ENCODE peak calls at places on chromosome 17, in ten cellular contexts. E is astrocyte of the hippocampus; G is dermis microvascular lymphatic vessel endothelial cell; M is NCI-H82; L is GM19239; N is activated CD4-positive, alpha-beta T cell treated with anti-CD3 and anti-CD28 coated beads for 48 hours; X is CD8-positive, alpha-beta T cell; T is GM12878; V is prostate gland; W is NCI-H1417 treated with DMSO at 0.1 percent for 48 hours. J is an unnamed sample.

GRCh38 chr17:7042507-7043194 is 1.2 kb downstream of the SLC16A11 start:
- DNase-seq in E (no peak), G (peak; percentile 35), M (no peak), L (no peak), N (peak; percentile 69), X (no peak), T (no peak), V (no peak), W (no peak), J (no peak)

GRCh38 chr17:32102172-32102571 is 40.1 kb upstream of the RHOT1 start:
- DNase-seq in E (no peak), G (no peak), M (no peak), L (no peak), N (no peak), X (no peak), T (no peak), V (no peak), W (no peak), J (no peak)

GRCh38 chr17:78490673-78491072 is 86.5 kb downstream of the DNAH17 start:
- DNase-seq in E (no peak), G (no peak), M (no peak), L (no peak), N (no peak), X (no peak), T (no peak), V (no peak), W (no peak), J (no peak)

GRCh38 chr17:71511266-71511995 is 609.4 kb upstream of the SOX9 start:
- DNase-seq in E (peak; percentile 42), G (no peak), M (peak; percentile 1), L (no peak), N (no peak), X (no peak), T (no peak), V (no peak), W (no peak), J (no peak)

GRCh38 chr17:55341432-55341831 is 76.7 kb downstream of the HLF start:
- DNase-seq in E (peak; percentile 74), G (no peak), M (no peak), L (no peak), N (peak; percentile 19), X (no peak), T (peak; percentile 27), V (no peak), W (no peak), J (peak; percentile 10)

GRCh38 chr17:5042152-5043022 is 7.2 kb upstream of the SLC52A1 start:
- DNase-seq in E (no peak), G (no peak), M (peak; percentile 25), L (no peak), N (peak; percentile 46), X (no peak), T (no peak), V (no peak), W (no peak), J (peak; percentile 18)

GRCh38 chr17:4566785-4567184 is 6.4 kb upstream of the GGT6 start:
- DNase-seq in E (peak; percentile 74), G (peak; percentile 53), M (peak; percentile 92), L (no peak), N (peak; percentile 64), X (no peak), T (no peak), V (peak; percentile 43), W (peak; percentile 20), J (peak; percentile 51)

GRCh38 chr17:31596382-31597323 is 205.2 kb downstream of the RAB11FIP4 start:
- DNase-seq in E (peak; percentile 97), G (peak; percentile 97), M (peak; percentile 46), L (peak; percentile 65), N (peak; percentile 44), X (no peak), T (peak; percentile 70), V (no peak), W (no peak), J (peak; percentile 95)

GRCh38 chr17:77392376-77393273 is 251.9 kb downstream of the SEC14L1 start:
- DNase-seq in E (no peak), G (peak; percentile 37), M (peak; percentile 36), L (no peak), N (no peak), X (no peak), T (no peak), V (no peak), W (no peak), J (no peak)

GRCh38 chr17:81859906-81860755 is at the start of gene P4HB:
- DNase-seq in E (peak; percentile 32), G (peak; percentile 41), M (no peak), L (no peak), N (no peak), X (no peak), T (no peak), V (no peak), W (no peak), J (no peak)

GRCh38 chr17:79803997-79804855 is 7.3 kb upstream of the CBX8 start:
- DNase-seq in E (no peak), G (no peak), M (peak; percentile 71), L (no peak), N (peak; percentile 88), X (no peak), T (peak; percentile 43), V (no peak), W (no peak), J (peak; percentile 20)

GRCh38 chr17:40110026-40110425 is 9.6 kb upstream of the NR1D1 start:
- DNase-seq in E (no peak), G (peak; percentile 53), M (no peak), L (no peak), N (no peak), X (no peak), T (no peak), V (no peak), W (no peak), J (no peak)

GRCh38 chr17:44912763-44913544 is 2.3 kb downstream of the GFAP start:
- DNase-seq in E (no peak), G (no peak), M (no peak), L (no peak), N (no peak), X (no peak), T (no peak), V (no peak), W (no peak), J (no peak)

GRCh38 chr17:78368348-78368747 is 8.5 kb upstream of the SOCS3 start:
- DNase-seq in E (no peak), G (no peak), M (no peak), L (no peak), N (no peak), X (no peak), T (no peak), V (no peak), W (no peak), J (no peak)

GRCh38 chr17:66752411-66752810 is 82.5 kb upstream of the CACNG5 start:
- DNase-seq in E (no peak), G (no peak), M (no peak), L (no peak), N (no peak), X (no peak), T (no peak), V (no peak), W (no peak), J (no peak)

GRCh38 chr17:74803971-74804370 is 27.8 kb upstream of the NAT9 start:
- DNase-seq in E (no peak), G (no peak), M (no peak), L (no peak), N (no peak), X (no peak), T (no peak), V (no peak), W (no peak), J (no peak)

GRCh38 chr17:42944211-42944610 is 20.0 kb downstream of the AARSD1 start:
- DNase-seq in E (no peak), G (peak; percentile 20), M (no peak), L (no peak), N (no peak), X (no peak), T (no peak), V (no peak), W (no peak), J (no peak)

GRCh38 chr17:76529224-76529642 is 8.3 kb downstream of the CYGB start:
- DNase-seq in E (peak; percentile 53), G (peak; percentile 40), M (no peak), L (no peak), N (no peak), X (no peak), T (no peak), V (peak; percentile 67), W (no peak), J (peak; percentile 62)

GRCh38 chr17:42312285-42313130 is 24.2 kb downstream of the STAT5A start:
- DNase-seq in E (peak; percentile 93), G (peak; percentile 80), M (peak; percentile 95), L (peak; percentile 76), N (peak; percentile 89), X (peak; percentile 45), T (no peak), V (peak; percentile 78), W (no peak), J (peak; percentile 55)

GRCh38 chr17:43418441-43419374 is 19.9 kb downstream of the ARL4D start:
- DNase-seq in E (peak; percentile 90), G (peak; percentile 28), M (peak; percentile 95), L (no peak), N (peak; percentile 34), X (no peak), T (no peak), V (peak; percentile 59), W (peak; percentile 94), J (peak; percentile 96)

GRCh38 chr17:31202968-31203367 is 94.1 kb downstream of the OMG start:
- DNase-seq in E (peak; percentile 26), G (no peak), M (no peak), L (no peak), N (no peak), X (no peak), T (no peak), V (no peak), W (no peak), J (no peak)

GRCh38 chr17:76219670-76220383 is 20.5 kb downstream of the RNF157 start:
- DNase-seq in E (no peak), G (no peak), M (no peak), L (no peak), N (no peak), X (no peak), T (no peak), V (no peak), W (no peak), J (no peak)

GRCh38 chr17:42704495-42705494 is 22.5 kb downstream of the CNTNAP1 start:
- DNase-seq in E (no peak), G (no peak), M (no peak), L (no peak), N (peak; percentile 59), X (no peak), T (peak; percentile 94), V (no peak), W (no peak), J (no peak)

GRCh38 chr17:58279016-58279671 is 1.6 kb downstream of the MPO start:
- DNase-seq in E (peak; percentile 18), G (peak; percentile 7), M (no peak), L (no peak), N (no peak), X (no peak), T (no peak), V (no peak), W (peak; percentile 3), J (no peak)

GRCh38 chr17:29358421-29358820 is 31.7 kb upstream of the TAOK1 start:
- DNase-seq in E (peak; percentile 46), G (no peak), M (no peak), L (no peak), N (no peak), X (no peak), T (no peak), V (no peak), W (no peak), J (peak; percentile 35)

GRCh38 chr17:6420173-6420641 is 14.7 kb downstream of the AIPL1 start:
- DNase-seq in E (peak; percentile 33), G (peak; percentile 30), M (peak; percentile 50), L (no peak), N (peak; percentile 46), X (no peak), T (no peak), V (no peak), W (no peak), J (no peak)

GRCh38 chr17:56594528-56595418 is 1.3 kb downstream of the NOG start:
- DNase-seq in E (peak; percentile 45), G (peak; percentile 30), M (peak; percentile 79), L (peak; percentile 13), N (peak; percentile 36), X (no peak), T (no peak), V (no peak), W (no peak), J (no peak)

GRCh38 chr17:55825213-55825612 is 74.4 kb downstream of the PCTP start:
- DNase-seq in E (no peak), G (peak; percentile 43), M (peak; percentile 12), L (no peak), N (no peak), X (no peak), T (no peak), V (no peak), W (no peak), J (peak; percentile 27)